ENCODE peak calls at places on chromosomes 12 and 14, in nine cellular contexts. One of them, this sample, is unnamed.

GRCh38 chr14:20580242-20580641 is 7.6 kb downstream of the RNASE11 start:
- DNase-seq in heart right ventricle: no peak
- DNase-seq in H1: no peak
- DNase-seq in fibroblast of lung: no peak
- DNase-seq in CD8-positive, alpha-beta memory T cell: no peak
- DNase-seq in mammary epithelial cell: no peak
- DNase-seq in coronary artery: no peak
- DNase-seq in heart left ventricle: no peak
- DNase-seq in ovary: no peak
- DNase-seq in this sample: no peak

GRCh38 chr12:20585055-20585625 is 110.0 kb upstream of the SLCO1C1 start:
- DNase-seq in heart right ventricle: no peak
- DNase-seq in H1: no peak
- DNase-seq in fibroblast of lung: no peak
- DNase-seq in CD8-positive, alpha-beta memory T cell: no peak
- DNase-seq in mammary epithelial cell: no peak
- DNase-seq in coronary artery: no peak
- DNase-seq in heart left ventricle: no peak
- DNase-seq in ovary: no peak
- DNase-seq in this sample: no peak

GRCh38 chr14:39755269-39755878 is 323.1 kb upstream of the FBXO33 start:
- DNase-seq in heart right ventricle: no peak
- DNase-seq in H1: no peak
- DNase-seq in fibroblast of lung: no peak
- DNase-seq in CD8-positive, alpha-beta memory T cell: no peak
- DNase-seq in mammary epithelial cell: no peak
- DNase-seq in coronary artery: no peak
- DNase-seq in heart left ventricle: no peak
- DNase-seq in ovary: no peak
- DNase-seq in this sample: no peak

GRCh38 chr12:96985515-96986362 is 78.7 kb downstream of the NEDD1 start:
- DNase-seq in heart right ventricle: peak
- DNase-seq in H1: no peak
- DNase-seq in fibroblast of lung: no peak
- DNase-seq in CD8-positive, alpha-beta memory T cell: peak
- DNase-seq in mammary epithelial cell: no peak
- DNase-seq in coronary artery: no peak
- DNase-seq in heart left ventricle: peak
- DNase-seq in ovary: no peak
- DNase-seq in this sample: no peak

GRCh38 chr12:77300815-77301214 is 235.4 kb upstream of the E2F7 start:
- DNase-seq in heart right ventricle: no peak
- DNase-seq in H1: no peak
- DNase-seq in fibroblast of lung: no peak
- DNase-seq in CD8-positive, alpha-beta memory T cell: no peak
- DNase-seq in mammary epithelial cell: no peak
- DNase-seq in coronary artery: no peak
- DNase-seq in heart left ventricle: no peak
- DNase-seq in ovary: no peak
- DNase-seq in this sample: no peak

GRCh38 chr12:107372229-107372658 is 278.9 kb upstream of the CRY1 start:
- DNase-seq in heart right ventricle: no peak
- DNase-seq in H1: no peak
- DNase-seq in fibroblast of lung: no peak
- DNase-seq in CD8-positive, alpha-beta memory T cell: peak
- DNase-seq in mammary epithelial cell: peak
- DNase-seq in coronary artery: no peak
- DNase-seq in heart left ventricle: no peak
- DNase-seq in ovary: no peak
- DNase-seq in this sample: no peak

GRCh38 chr12:114409796-114410520 is 4.0 kb upstream of the TBX5 start:
- DNase-seq in heart right ventricle: no peak
- DNase-seq in H1: no peak
- DNase-seq in fibroblast of lung: peak
- DNase-seq in CD8-positive, alpha-beta memory T cell: no peak
- DNase-seq in mammary epithelial cell: no peak
- DNase-seq in coronary artery: no peak
- DNase-seq in heart left ventricle: no peak
- DNase-seq in ovary: no peak
- DNase-seq in this sample: no peak

GRCh38 chr14:35050652-35051051 is 4.6 kb downstream of the FAM177A1 start:
- DNase-seq in heart right ventricle: no peak
- DNase-seq in H1: no peak
- DNase-seq in fibroblast of lung: peak
- DNase-seq in CD8-positive, alpha-beta memory T cell: no peak
- DNase-seq in mammary epithelial cell: no peak
- DNase-seq in coronary artery: no peak
- DNase-seq in heart left ventricle: no peak
- DNase-seq in ovary: no peak
- DNase-seq in this sample: no peak

GRCh38 chr14:65496178-65496993 is 83.9 kb downstream of the FUT8 start:
- DNase-seq in heart right ventricle: no peak
- DNase-seq in H1: no peak
- DNase-seq in fibroblast of lung: peak
- DNase-seq in CD8-positive, alpha-beta memory T cell: no peak
- DNase-seq in mammary epithelial cell: peak
- DNase-seq in coronary artery: no peak
- DNase-seq in heart left ventricle: no peak
- DNase-seq in ovary: no peak
- DNase-seq in this sample: no peak

GRCh38 chr12:89875225-89875624 is 166.6 kb upstream of the ATP2B1 start:
- DNase-seq in heart right ventricle: no peak
- DNase-seq in H1: no peak
- DNase-seq in fibroblast of lung: peak
- DNase-seq in CD8-positive, alpha-beta memory T cell: no peak
- DNase-seq in mammary epithelial cell: no peak
- DNase-seq in coronary artery: no peak
- DNase-seq in heart left ventricle: no peak
- DNase-seq in ovary: no peak
- DNase-seq in this sample: no peak

GRCh38 chr12:4272014-4272975 is 1.3 kb upstream of the CCND2 start:
- DNase-seq in heart right ventricle: peak
- DNase-seq in H1: no peak
- DNase-seq in fibroblast of lung: peak
- DNase-seq in CD8-positive, alpha-beta memory T cell: peak
- DNase-seq in mammary epithelial cell: peak
- DNase-seq in coronary artery: peak
- DNase-seq in heart left ventricle: peak
- DNase-seq in ovary: peak
- DNase-seq in this sample: no peak

GRCh38 chr14:77158175-77158908 is 16.8 kb upstream of the ZDHHC22 start:
- DNase-seq in heart right ventricle: peak
- DNase-seq in H1: no peak
- DNase-seq in fibroblast of lung: peak
- DNase-seq in CD8-positive, alpha-beta memory T cell: no peak
- DNase-seq in mammary epithelial cell: peak
- DNase-seq in coronary artery: peak
- DNase-seq in heart left ventricle: peak
- DNase-seq in ovary: no peak
- DNase-seq in this sample: peak

GRCh38 chr12:4107436-4107878 is 166.1 kb upstream of the CCND2 start:
- DNase-seq in heart right ventricle: no peak
- DNase-seq in H1: peak
- DNase-seq in fibroblast of lung: peak
- DNase-seq in CD8-positive, alpha-beta memory T cell: peak
- DNase-seq in mammary epithelial cell: peak
- DNase-seq in coronary artery: no peak
- DNase-seq in heart left ventricle: no peak
- DNase-seq in ovary: no peak
- DNase-seq in this sample: no peak

GRCh38 chr14:99063620-99064225 is 208.3 kb downstream of the BCL11B start:
- DNase-seq in heart right ventricle: no peak
- DNase-seq in H1: no peak
- DNase-seq in fibroblast of lung: no peak
- DNase-seq in CD8-positive, alpha-beta memory T cell: no peak
- DNase-seq in mammary epithelial cell: no peak
- DNase-seq in coronary artery: peak
- DNase-seq in heart left ventricle: no peak
- DNase-seq in ovary: no peak
- DNase-seq in this sample: no peak

GRCh38 chr12:75684678-75685620 is 173.5 kb upstream of the KRR1 start:
- DNase-seq in heart right ventricle: no peak
- DNase-seq in H1: no peak
- DNase-seq in fibroblast of lung: peak
- DNase-seq in CD8-positive, alpha-beta memory T cell: no peak
- DNase-seq in mammary epithelial cell: peak
- DNase-seq in coronary artery: no peak
- DNase-seq in heart left ventricle: no peak
- DNase-seq in ovary: no peak
- DNase-seq in this sample: no peak

GRCh38 chr12:1662761-1663439 is 28.0 kb upstream of the ADIPOR2 start:
- DNase-seq in heart right ventricle: peak
- DNase-seq in H1: peak
- DNase-seq in fibroblast of lung: peak
- DNase-seq in CD8-positive, alpha-beta memory T cell: peak
- DNase-seq in mammary epithelial cell: no peak
- DNase-seq in coronary artery: no peak
- DNase-seq in heart left ventricle: peak
- DNase-seq in ovary: peak
- DNase-seq in this sample: no peak

GRCh38 chr14:33728010-33728498 is 222.8 kb downstream of the EGLN3 start:
- DNase-seq in heart right ventricle: no peak
- DNase-seq in H1: no peak
- DNase-seq in fibroblast of lung: no peak
- DNase-seq in CD8-positive, alpha-beta memory T cell: no peak
- DNase-seq in mammary epithelial cell: peak
- DNase-seq in coronary artery: no peak
- DNase-seq in heart left ventricle: no peak
- DNase-seq in ovary: no peak
- DNase-seq in this sample: no peak

GRCh38 chr14:94646481-94646880 is 34.3 kb downstream of the SERPINA3 start:
- DNase-seq in heart right ventricle: no peak
- DNase-seq in H1: no peak
- DNase-seq in fibroblast of lung: no peak
- DNase-seq in CD8-positive, alpha-beta memory T cell: no peak
- DNase-seq in mammary epithelial cell: peak
- DNase-seq in coronary artery: no peak
- DNase-seq in heart left ventricle: no peak
- DNase-seq in ovary: no peak
- DNase-seq in this sample: no peak

GRCh38 chr12:76020731-76021672 is 10.6 kb downstream of the PHLDA1 start:
- DNase-seq in heart right ventricle: no peak
- DNase-seq in H1: no peak
- DNase-seq in fibroblast of lung: peak
- DNase-seq in CD8-positive, alpha-beta memory T cell: peak
- DNase-seq in mammary epithelial cell: peak
- DNase-seq in coronary artery: no peak
- DNase-seq in heart left ventricle: no peak
- DNase-seq in ovary: peak
- DNase-seq in this sample: no peak

GRCh38 chr14:91249841-91250616 is 5.5 kb upstream of the GPR68 start:
- DNase-seq in heart right ventricle: no peak
- DNase-seq in H1: no peak
- DNase-seq in fibroblast of lung: no peak
- DNase-seq in CD8-positive, alpha-beta memory T cell: peak
- DNase-seq in mammary epithelial cell: peak
- DNase-seq in coronary artery: no peak
- DNase-seq in heart left ventricle: no peak
- DNase-seq in ovary: no peak
- DNase-seq in this sample: no peak
- H3K27ac ChIP-seq in heart right ventricle: peak
- H3K27ac ChIP-seq in H1: no peak
- H3K27ac ChIP-seq in fibroblast of lung: no peak
- H3K27ac ChIP-seq in CD8-positive, alpha-beta memory T cell: peak
- H3K27ac ChIP-seq in mammary epithelial cell: no peak
- H3K27ac ChIP-seq in coronary artery: no peak
- H3K27ac ChIP-seq in heart left ventricle: no peak
- H3K27ac ChIP-seq in ovary: no peak
- H3K27ac ChIP-seq in this sample: no peak

GRCh38 chr14:59482471-59483331 is 1.5 kb downstream of the L3HYPDH start:
- DNase-seq in heart right ventricle: no peak
- DNase-seq in H1: no peak
- DNase-seq in fibroblast of lung: peak
- DNase-seq in CD8-positive, alpha-beta memory T cell: no peak
- DNase-seq in mammary epithelial cell: peak
- DNase-seq in coronary artery: no peak
- DNase-seq in heart left ventricle: no peak
- DNase-seq in ovary: peak
- DNase-seq in this sample: no peak
- H3K27ac ChIP-seq in heart right ventricle: peak
- H3K27ac ChIP-seq in H1: no peak
- H3K27ac ChIP-seq in fibroblast of lung: peak
- H3K27ac ChIP-seq in CD8-positive, alpha-beta memory T cell: peak
- H3K27ac ChIP-seq in mammary epithelial cell: peak
- H3K27ac ChIP-seq in coronary artery: peak
- H3K27ac ChIP-seq in heart left ventricle: peak
- H3K27ac ChIP-seq in ovary: peak
- H3K27ac ChIP-seq in this sample: peak

DNA sequence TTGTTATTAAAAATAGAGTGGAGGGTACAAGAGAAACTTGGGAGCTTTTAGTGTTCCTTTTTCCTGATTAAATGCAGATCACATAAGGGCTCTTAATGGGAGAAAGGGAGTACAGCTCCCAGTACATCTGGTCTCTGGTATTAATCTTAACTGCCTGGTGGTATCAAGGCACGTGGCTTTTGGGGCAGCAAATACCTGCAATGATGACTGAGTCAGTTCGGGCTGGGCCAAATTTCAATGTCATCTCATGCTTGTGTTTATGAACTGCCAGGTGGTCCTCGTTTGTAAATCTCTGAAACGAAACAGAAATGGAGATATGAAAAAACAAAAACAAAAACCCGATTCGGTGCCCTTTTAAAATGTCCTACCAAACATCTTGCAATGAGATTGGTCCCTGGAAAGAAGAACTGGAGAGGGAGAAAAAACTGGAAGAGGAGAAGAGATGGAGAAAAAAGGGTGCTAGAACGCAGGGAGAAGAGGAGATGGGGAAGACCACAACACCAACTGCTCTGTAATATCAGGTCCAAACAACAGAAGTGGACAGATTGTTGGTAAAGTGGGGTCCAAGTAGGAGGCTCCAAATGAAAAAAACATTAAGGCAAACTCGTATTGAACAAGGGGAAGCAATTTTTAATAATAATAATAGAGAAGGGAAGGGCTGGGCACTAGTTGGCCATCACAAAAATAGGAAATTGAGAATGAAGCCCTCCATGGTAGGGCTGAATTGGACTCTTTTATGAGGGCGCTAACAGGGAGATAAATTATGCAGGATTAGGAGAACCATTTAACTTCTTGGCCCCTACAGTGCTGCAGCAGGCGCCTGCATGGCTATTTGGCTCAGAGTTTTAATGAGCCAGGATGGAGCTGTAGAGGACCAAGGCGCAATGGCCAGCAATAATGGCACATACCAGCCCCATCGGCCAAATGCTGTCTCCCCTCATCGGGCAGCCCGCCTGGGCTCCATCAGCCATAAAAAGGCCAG is 45.4 kb upstream of the NPFF start:
- DNase-seq in heart right ventricle: no peak
- DNase-seq in H1: no peak
- DNase-seq in fibroblast of lung: no peak
- DNase-seq in CD8-positive, alpha-beta memory T cell: no peak
- DNase-seq in mammary epithelial cell: no peak
- DNase-seq in coronary artery: no peak
- DNase-seq in heart left ventricle: no peak
- DNase-seq in ovary: no peak
- DNase-seq in this sample: no peak
- H3K27ac ChIP-seq in heart right ventricle: no peak
- H3K27ac ChIP-seq in H1: no peak
- H3K27ac ChIP-seq in fibroblast of lung: no peak
- H3K27ac ChIP-seq in CD8-positive, alpha-beta memory T cell: no peak
- H3K27ac ChIP-seq in mammary epithelial cell: no peak
- H3K27ac ChIP-seq in coronary artery: no peak
- H3K27ac ChIP-seq in heart left ventricle: no peak
- H3K27ac ChIP-seq in ovary: no peak
- H3K27ac ChIP-seq in this sample: no peak

GRCh38 chr14:73721101-73721821 is 7.1 kb upstream of the PNMA1 start:
- DNase-seq in heart right ventricle: no peak
- DNase-seq in H1: peak
- DNase-seq in fibroblast of lung: no peak
- DNase-seq in CD8-positive, alpha-beta memory T cell: no peak
- DNase-seq in mammary epithelial cell: no peak
- DNase-seq in coronary artery: no peak
- DNase-seq in heart left ventricle: no peak
- DNase-seq in ovary: peak
- DNase-seq in this sample: no peak
- H3K27ac ChIP-seq in heart right ventricle: peak
- H3K27ac ChIP-seq in H1: no peak
- H3K27ac ChIP-seq in fibroblast of lung: no peak
- H3K27ac ChIP-seq in CD8-positive, alpha-beta memory T cell: no peak
- H3K27ac ChIP-seq in mammary epithelial cell: no peak
- H3K27ac ChIP-seq in coronary artery: no peak
- H3K27ac ChIP-seq in heart left ventricle: no peak
- H3K27ac ChIP-seq in ovary: no peak
- H3K27ac ChIP-seq in this sample: no peak